ENCODE peak calls at places on chromosomes 3 and 15, in five cellular contexts. K is H9; B is LoVo; D is H54; F is activated T-cell treated with anti-CD3 and anti-CD28 coated beads, Interleukin-2, amount 50 U/mL, for 72 hours. H is an unnamed sample.

GRCh38 chr15:58501636-58502178 is 69.9 kb downstream of the LIPC start:
- DNase-seq in K (no peak), B (no peak), D (no peak), F (no peak), H (no peak)

GRCh38 chr3:114644372-114644771 is 350.5 kb downstream of the TIGIT start:
- DNase-seq in K (no peak), B (no peak), D (no peak), F (no peak), H (no peak)

GRCh38 chr3:22241110-22241509 is 490.1 kb upstream of the ZNF385D start:
- DNase-seq in K (no peak), B (no peak), D (no peak), F (no peak), H (no peak)

GRCh38 chr3:128559486-128560225 is 66.7 kb upstream of the GATA2 start:
- DNase-seq in K (no peak), B (peak), D (no peak), F (peak), H (no peak)

GRCh38 chr3:98339031-98339430 is 14.6 kb upstream of the OR5K4 start:
- DNase-seq in K (no peak), B (no peak), D (no peak), F (no peak), H (no peak)

GRCh38 chr3:111923095-111923771 is 55.6 kb upstream of the ABHD10 start:
- DNase-seq in K (no peak), B (peak), D (no peak), F (no peak), H (no peak)

GRCh38 chr15:81939604-81940440 is 106.0 kb downstream of the MEX3B start:
- DNase-seq in K (no peak), B (no peak), D (no peak), F (peak), H (peak)

GRCh38 chr3:143811602-143812001 is 36.7 kb downstream of the SLC9A9 start:
- DNase-seq in K (no peak), B (no peak), D (no peak), F (no peak), H (no peak)

GRCh38 chr3:12869025-12869695 is 27.8 kb upstream of the RPL32 start:
- DNase-seq in K (peak), B (no peak), D (no peak), F (peak), H (peak)

GRCh38 chr3:188052229-188052965 is 101.6 kb upstream of the LPP start:
- DNase-seq in K (peak), B (no peak), D (no peak), F (no peak), H (peak)

GRCh38 chr15:52695146-52695545 is 16.0 kb upstream of the ATOSA start:
- DNase-seq in K (no peak), B (no peak), D (no peak), F (no peak), H (no peak)

GRCh38 chr3:138593488-138594149 is 441 bp downstream of the CEP70 start:
- DNase-seq in K (peak), B (peak), D (no peak), F (no peak), H (no peak)

GRCh38 chr3:12405432-12406272 is 78.6 kb upstream of the TSEN2 start:
- DNase-seq in K (no peak), B (peak), D (peak), F (no peak), H (peak)

GRCh38 chr15:57857871-57858270 is 151.4 kb downstream of the POLR2M start:
- DNase-seq in K (no peak), B (no peak), D (no peak), F (no peak), H (no peak)

GRCh38 chr3:160796813-160797164 is 40.8 kb downstream of the PPM1L start:
- DNase-seq in K (no peak), B (peak), D (no peak), F (no peak), H (peak)

GRCh38 chr3:165783383-165783782 is 53.8 kb downstream of the BCHE start:
- DNase-seq in K (no peak), B (no peak), D (no peak), F (no peak), H (no peak)

GRCh38 chr3:18656410-18656809 is 231.3 kb upstream of the SATB1 start:
- DNase-seq in K (no peak), B (no peak), D (no peak), F (no peak), H (no peak)

GRCh38 chr15:42091753-42092665 is 2.4 kb downstream of the PLA2G4D start:
- DNase-seq in K (peak), B (peak), D (no peak), F (no peak), H (peak)

GRCh38 chr3:63908081-63908736 is 4.0 kb downstream of the SCAANT1 start:
- DNase-seq in K (no peak), B (no peak), D (no peak), F (no peak), H (no peak)

H was measured in ELF-1.